ENCODE peak calls at places on chromosomes 7 and 10, in eight cellular contexts. One of them, this sample, is unnamed.

GRCh38 chr10:51896849-51897248 is 197.5 kb upstream of the CSTF2T start:
- DNase-seq in mucosa of descending colon: no peak
- DNase-seq in nephron progenitor cell: no peak
- DNase-seq in HFF-Myc: peak; percentile 52
- DNase-seq in GM12864: no peak
- DNase-seq in WERI-Rb-1: no peak
- DNase-seq in OCI-LY7: no peak
- DNase-seq in lower lobe of right lung: no peak
- DNase-seq in this sample: no peak

GRCh38 chr10:60901561-60902235 is 42.3 kb downstream of the RHOBTB1 start:
- DNase-seq in mucosa of descending colon: no peak
- DNase-seq in nephron progenitor cell: no peak
- DNase-seq in HFF-Myc: no peak
- DNase-seq in GM12864: no peak
- DNase-seq in WERI-Rb-1: no peak
- DNase-seq in OCI-LY7: no peak
- DNase-seq in lower lobe of right lung: peak; percentile 51
- DNase-seq in this sample: no peak

GRCh38 chr7:130409067-130409721 is 28.9 kb downstream of the CPA1 start:
- DNase-seq in mucosa of descending colon: no peak
- DNase-seq in nephron progenitor cell: no peak
- DNase-seq in HFF-Myc: no peak
- DNase-seq in GM12864: no peak
- DNase-seq in WERI-Rb-1: no peak
- DNase-seq in OCI-LY7: no peak
- DNase-seq in lower lobe of right lung: no peak
- DNase-seq in this sample: no peak

GRCh38 chr7:18895456-18895855 is 222.0 kb downstream of the TWIST1 start:
- DNase-seq in mucosa of descending colon: no peak
- DNase-seq in nephron progenitor cell: no peak
- DNase-seq in HFF-Myc: no peak
- DNase-seq in GM12864: no peak
- DNase-seq in WERI-Rb-1: no peak
- DNase-seq in OCI-LY7: no peak
- DNase-seq in lower lobe of right lung: no peak
- DNase-seq in this sample: no peak

GRCh38 chr10:94108200-94108599 is 114.5 kb downstream of the PLCE1 start:
- DNase-seq in mucosa of descending colon: no peak
- DNase-seq in nephron progenitor cell: no peak
- DNase-seq in HFF-Myc: no peak
- DNase-seq in GM12864: no peak
- DNase-seq in WERI-Rb-1: no peak
- DNase-seq in OCI-LY7: no peak
- DNase-seq in lower lobe of right lung: no peak
- DNase-seq in this sample: no peak

GRCh38 chr7:73742753-73743641 is 4.4 kb upstream of the ABHD11 start:
- DNase-seq in mucosa of descending colon: peak; percentile 97
- DNase-seq in nephron progenitor cell: peak; percentile 89
- DNase-seq in HFF-Myc: no peak
- DNase-seq in GM12864: no peak
- DNase-seq in WERI-Rb-1: peak; percentile 76
- DNase-seq in OCI-LY7: peak; percentile 88
- DNase-seq in lower lobe of right lung: peak; percentile 96
- DNase-seq in this sample: no peak

GRCh38 chr7:45324683-45325237 is 167.2 kb downstream of the RAMP3 start:
- DNase-seq in mucosa of descending colon: no peak
- DNase-seq in nephron progenitor cell: no peak
- DNase-seq in HFF-Myc: no peak
- DNase-seq in GM12864: no peak
- DNase-seq in WERI-Rb-1: no peak
- DNase-seq in OCI-LY7: no peak
- DNase-seq in lower lobe of right lung: no peak
- DNase-seq in this sample: no peak

GRCh38 chr7:107692501-107692900 is 31.9 kb downstream of the SLC26A4 start:
- DNase-seq in mucosa of descending colon: no peak
- DNase-seq in nephron progenitor cell: no peak
- DNase-seq in HFF-Myc: no peak
- DNase-seq in GM12864: no peak
- DNase-seq in WERI-Rb-1: no peak
- DNase-seq in OCI-LY7: no peak
- DNase-seq in lower lobe of right lung: no peak
- DNase-seq in this sample: no peak

GRCh38 chr10:110214380-110214826 is 7.0 kb downstream of the MXI1 start:
- DNase-seq in mucosa of descending colon: no peak
- DNase-seq in nephron progenitor cell: no peak
- DNase-seq in HFF-Myc: no peak
- DNase-seq in GM12864: no peak
- DNase-seq in WERI-Rb-1: no peak
- DNase-seq in OCI-LY7: peak; percentile 40
- DNase-seq in lower lobe of right lung: no peak
- DNase-seq in this sample: peak; percentile 56

GRCh38 chr10:36670616-36671402 is 454.6 kb upstream of the ANKRD30A start:
- DNase-seq in mucosa of descending colon: no peak
- DNase-seq in nephron progenitor cell: no peak
- DNase-seq in HFF-Myc: no peak
- DNase-seq in GM12864: no peak
- DNase-seq in WERI-Rb-1: no peak
- DNase-seq in OCI-LY7: no peak
- DNase-seq in lower lobe of right lung: no peak
- DNase-seq in this sample: no peak

GRCh38 chr7:154503962-154504550 is 451.9 kb downstream of the DPP6 start:
- DNase-seq in mucosa of descending colon: peak; percentile 4
- DNase-seq in nephron progenitor cell: peak; percentile 9
- DNase-seq in HFF-Myc: peak; percentile 7
- DNase-seq in GM12864: no peak
- DNase-seq in WERI-Rb-1: no peak
- DNase-seq in OCI-LY7: peak; percentile 71
- DNase-seq in lower lobe of right lung: no peak
- DNase-seq in this sample: peak; percentile 27

GRCh38 chr10:75104842-75105241 is 6.6 kb upstream of the SAMD8 start:
- DNase-seq in mucosa of descending colon: no peak
- DNase-seq in nephron progenitor cell: no peak
- DNase-seq in HFF-Myc: no peak
- DNase-seq in GM12864: no peak
- DNase-seq in WERI-Rb-1: no peak
- DNase-seq in OCI-LY7: no peak
- DNase-seq in lower lobe of right lung: no peak
- DNase-seq in this sample: no peak

GRCh38 chr7:112986256-112987031 is 100.2 kb downstream of the GPR85 start:
- DNase-seq in mucosa of descending colon: no peak
- DNase-seq in nephron progenitor cell: no peak
- DNase-seq in HFF-Myc: no peak
- DNase-seq in GM12864: no peak
- DNase-seq in WERI-Rb-1: no peak
- DNase-seq in OCI-LY7: no peak
- DNase-seq in lower lobe of right lung: no peak
- DNase-seq in this sample: no peak

GRCh38 chr7:116455499-116455898 is 44.0 kb upstream of the CAV2 start:
- DNase-seq in mucosa of descending colon: no peak
- DNase-seq in nephron progenitor cell: no peak
- DNase-seq in HFF-Myc: no peak
- DNase-seq in GM12864: no peak
- DNase-seq in WERI-Rb-1: no peak
- DNase-seq in OCI-LY7: no peak
- DNase-seq in lower lobe of right lung: no peak
- DNase-seq in this sample: no peak

GRCh38 chr7:77989981-77990566 is 191.5 kb downstream of the PHTF2 start:
- DNase-seq in mucosa of descending colon: peak; percentile 72
- DNase-seq in nephron progenitor cell: no peak
- DNase-seq in HFF-Myc: no peak
- DNase-seq in GM12864: no peak
- DNase-seq in WERI-Rb-1: peak; percentile 33
- DNase-seq in OCI-LY7: peak; percentile 23
- DNase-seq in lower lobe of right lung: no peak
- DNase-seq in this sample: no peak

GRCh38 chr10:126073606-126074005 is 177.2 kb downstream of the FANK1 start:
- DNase-seq in mucosa of descending colon: no peak
- DNase-seq in nephron progenitor cell: no peak
- DNase-seq in HFF-Myc: no peak
- DNase-seq in GM12864: no peak
- DNase-seq in WERI-Rb-1: no peak
- DNase-seq in OCI-LY7: no peak
- DNase-seq in lower lobe of right lung: no peak
- DNase-seq in this sample: no peak

GRCh38 chr10:132451506-132452215 is 54.7 kb downstream of the PWWP2B start:
- DNase-seq in mucosa of descending colon: peak; percentile 69
- DNase-seq in nephron progenitor cell: peak; percentile 19
- DNase-seq in HFF-Myc: no peak
- DNase-seq in GM12864: no peak
- DNase-seq in WERI-Rb-1: no peak
- DNase-seq in OCI-LY7: no peak
- DNase-seq in lower lobe of right lung: peak; percentile 55
- DNase-seq in this sample: no peak

GRCh38 chr10:132450825-132451505 is 54.0 kb downstream of the PWWP2B start:
- DNase-seq in mucosa of descending colon: no peak
- DNase-seq in nephron progenitor cell: peak; percentile 23
- DNase-seq in HFF-Myc: no peak
- DNase-seq in GM12864: no peak
- DNase-seq in WERI-Rb-1: no peak
- DNase-seq in OCI-LY7: no peak
- DNase-seq in lower lobe of right lung: peak; percentile 46
- DNase-seq in this sample: no peak

GRCh38 chr10:132452651-132453469 is 55.9 kb downstream of the PWWP2B start:
- DNase-seq in mucosa of descending colon: peak; percentile 96
- DNase-seq in nephron progenitor cell: peak; percentile 93
- DNase-seq in HFF-Myc: no peak
- DNase-seq in GM12864: peak; percentile 26
- DNase-seq in WERI-Rb-1: peak; percentile 76
- DNase-seq in OCI-LY7: peak; percentile 91
- DNase-seq in lower lobe of right lung: peak; percentile 93
- DNase-seq in this sample: peak; percentile 99

GRCh38 chr10:132453470-132453861 is 56.5 kb downstream of the PWWP2B start:
- DNase-seq in mucosa of descending colon: no peak
- DNase-seq in nephron progenitor cell: no peak
- DNase-seq in HFF-Myc: no peak
- DNase-seq in GM12864: no peak
- DNase-seq in WERI-Rb-1: no peak
- DNase-seq in OCI-LY7: no peak
- DNase-seq in lower lobe of right lung: no peak
- DNase-seq in this sample: no peak

DNA sequence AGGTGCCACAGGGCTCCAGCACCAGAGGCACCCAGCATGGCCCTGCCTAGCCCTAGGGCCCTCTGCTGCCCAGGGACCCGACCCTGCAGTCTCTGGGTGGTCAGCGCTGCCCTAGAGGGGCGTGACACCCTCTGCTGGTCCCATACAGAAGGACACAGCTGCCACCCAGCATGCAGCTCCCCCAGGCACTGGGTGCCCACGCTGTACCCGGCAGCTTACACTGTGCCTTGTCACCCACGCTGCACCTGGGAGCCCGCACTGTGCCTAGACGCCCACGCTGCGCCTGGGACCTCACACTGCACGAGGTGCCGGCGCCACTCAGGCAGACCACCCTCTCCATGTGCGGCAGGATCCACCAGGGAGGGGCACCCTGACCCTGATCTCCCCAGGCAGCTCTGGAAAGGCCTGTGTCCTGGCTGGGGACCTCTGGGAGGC is 55.2 kb downstream of the PWWP2B start:
- DNase-seq in mucosa of descending colon: no peak
- DNase-seq in nephron progenitor cell: peak; percentile 25
- DNase-seq in HFF-Myc: no peak
- DNase-seq in GM12864: no peak
- DNase-seq in WERI-Rb-1: no peak
- DNase-seq in OCI-LY7: no peak
- DNase-seq in lower lobe of right lung: peak; percentile 59
- DNase-seq in this sample: no peak
- TF ChIP-seq CTCF in mucosa of descending colon: no peak
- TF ChIP-seq CTCF in nephron progenitor cell: peak; percentile 8
- TF ChIP-seq CTCF in HFF-Myc: no peak
- TF ChIP-seq CTCF in GM12864: no peak
- TF ChIP-seq CTCF in WERI-Rb-1: peak; percentile 54
- TF ChIP-seq CTCF in OCI-LY7: no peak
- TF ChIP-seq CTCF in lower lobe of right lung: peak; percentile 37
- TF ChIP-seq CTCF in this sample: no peak

GRCh38 chr10:124723826-124724225 is 20.4 kb downstream of the FAM53B start:
- DNase-seq in mucosa of descending colon: no peak
- DNase-seq in nephron progenitor cell: no peak
- DNase-seq in HFF-Myc: no peak
- DNase-seq in GM12864: no peak
- DNase-seq in WERI-Rb-1: no peak
- DNase-seq in OCI-LY7: no peak
- DNase-seq in lower lobe of right lung: no peak
- DNase-seq in this sample: no peak
- TF ChIP-seq CTCF in mucosa of descending colon: no peak
- TF ChIP-seq CTCF in nephron progenitor cell: no peak
- TF ChIP-seq CTCF in HFF-Myc: no peak
- TF ChIP-seq CTCF in GM12864: no peak
- TF ChIP-seq CTCF in WERI-Rb-1: no peak
- TF ChIP-seq CTCF in OCI-LY7: no peak
- TF ChIP-seq CTCF in lower lobe of right lung: no peak
- TF ChIP-seq CTCF in this sample: no peak

DNA sequence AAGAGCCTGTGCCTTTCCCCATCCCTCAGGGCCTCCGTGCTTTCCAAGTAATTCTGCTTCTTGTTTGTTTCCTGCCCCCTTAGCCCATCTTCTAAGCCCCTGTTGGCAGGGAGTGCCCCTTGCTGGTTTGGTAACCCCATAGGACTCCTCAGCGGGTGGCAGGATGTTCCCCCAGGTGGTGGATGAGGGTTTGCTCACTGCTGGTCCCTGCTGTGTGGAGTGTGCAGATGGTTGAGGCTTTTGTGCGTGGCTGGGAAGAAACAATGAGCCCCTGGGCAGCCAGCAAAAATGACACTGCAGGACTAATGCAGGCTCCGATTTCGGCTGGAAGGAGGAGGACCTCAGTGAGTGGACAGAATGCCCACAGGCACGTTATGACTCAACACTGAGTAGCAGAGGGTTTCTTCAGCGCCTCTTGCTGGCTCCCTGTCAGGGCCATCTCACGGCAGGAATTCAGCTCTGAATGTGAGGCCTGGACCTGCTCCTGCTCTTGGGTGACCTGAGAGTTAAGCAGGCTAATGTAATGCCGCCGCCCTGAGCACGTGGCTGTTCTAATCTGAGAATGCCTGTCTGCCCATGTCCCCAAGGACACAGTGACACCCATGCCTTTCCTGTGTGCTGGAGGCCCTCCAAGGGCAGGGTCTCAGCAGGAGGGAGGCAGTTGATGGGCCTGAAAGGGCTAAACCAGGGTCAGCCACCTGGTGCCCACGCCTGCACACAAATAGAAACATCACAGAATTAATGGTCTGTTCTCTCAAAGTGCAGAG is 16.6 kb downstream of the BAG3 start:
- DNase-seq in mucosa of descending colon: no peak
- DNase-seq in nephron progenitor cell: peak; percentile 17
- DNase-seq in HFF-Myc: peak; percentile 81
- DNase-seq in GM12864: no peak
- DNase-seq in WERI-Rb-1: peak; percentile 93
- DNase-seq in OCI-LY7: no peak
- DNase-seq in lower lobe of right lung: no peak
- DNase-seq in this sample: no peak
- TF ChIP-seq CTCF in mucosa of descending colon: no peak
- TF ChIP-seq CTCF in nephron progenitor cell: no peak
- TF ChIP-seq CTCF in HFF-Myc: no peak
- TF ChIP-seq CTCF in GM12864: no peak
- TF ChIP-seq CTCF in WERI-Rb-1: peak; percentile 21
- TF ChIP-seq CTCF in OCI-LY7: no peak
- TF ChIP-seq CTCF in lower lobe of right lung: no peak
- TF ChIP-seq CTCF in this sample: no peak

DNA sequence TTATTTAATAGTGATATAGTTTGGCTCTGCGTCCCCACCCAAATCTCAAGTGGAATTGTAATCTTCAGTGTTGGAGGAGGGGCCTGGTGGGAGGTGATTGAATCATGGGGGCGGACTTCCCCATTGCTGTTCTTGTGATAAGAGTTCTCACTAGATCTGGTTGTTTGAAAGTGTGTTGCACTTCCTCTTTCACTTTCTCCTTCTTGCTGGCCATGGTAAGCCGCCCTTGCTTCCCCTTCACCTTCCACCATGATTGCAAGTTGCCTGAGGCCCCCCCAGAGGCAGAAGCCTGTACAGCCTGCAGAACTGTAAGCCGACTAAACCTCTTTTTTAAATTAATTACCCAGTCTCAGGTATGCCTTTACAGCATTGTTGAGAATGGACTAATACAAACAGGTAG is 101.4 kb downstream of the MTPAP start:
- DNase-seq in mucosa of descending colon: no peak
- DNase-seq in nephron progenitor cell: no peak
- DNase-seq in HFF-Myc: no peak
- DNase-seq in GM12864: no peak
- DNase-seq in WERI-Rb-1: no peak
- DNase-seq in OCI-LY7: peak; percentile 48
- DNase-seq in lower lobe of right lung: no peak
- DNase-seq in this sample: no peak
- TF ChIP-seq CTCF in mucosa of descending colon: no peak
- TF ChIP-seq CTCF in nephron progenitor cell: no peak
- TF ChIP-seq CTCF in HFF-Myc: no peak
- TF ChIP-seq CTCF in GM12864: no peak
- TF ChIP-seq CTCF in WERI-Rb-1: no peak
- TF ChIP-seq CTCF in OCI-LY7: peak; percentile 27
- TF ChIP-seq CTCF in lower lobe of right lung: no peak
- TF ChIP-seq CTCF in this sample: no peak

This sample was measured in GM13976.